ENCODE peak calls at places on chromosomes 12 and 14, in four cellular contexts. K, A, F and L are unnamed samples.

GRCh38 chr12:108884116-108885012 is 4.5 kb downstream of the DAO start:
- DNase-seq in K (peak; percentile 42), A (peak; percentile 54), F (peak; percentile 80), L (no peak)

GRCh38 chr14:62001988-62002387 is 239.8 kb downstream of the SNAPC1 start:
- DNase-seq in K (no peak), A (no peak), F (no peak), L (no peak)

GRCh38 chr12:94872671-94873367 is 130.7 kb downstream of the NDUFA12 start:
- DNase-seq in K (no peak), A (no peak), F (peak; percentile 29), L (no peak)

GRCh38 chr14:105879503-105879866 is 353.1 kb downstream of the TMEM121 start:
- DNase-seq in K (no peak), A (no peak), F (peak; percentile 1), L (peak; percentile 21)

GRCh38 chr12:64057706-64058105 is 164.4 kb downstream of the KICS2 start:
- DNase-seq in K (no peak), A (no peak), F (no peak), L (no peak)

GRCh38 chr14:55127491-55127951 is 1.5 kb upstream of the LGALS3 start:
- DNase-seq in K (peak; percentile 72), A (no peak), F (no peak), L (no peak)

GRCh38 chr12:108561852-108562347 is 496 bp upstream of the ISCU start:
- DNase-seq in K (no peak), A (no peak), F (no peak), L (no peak)

GRCh38 chr12:29155079-29155478 is 6.0 kb downstream of the FAR2 start:
- DNase-seq in K (no peak), A (no peak), F (no peak), L (no peak)

GRCh38 chr12:100399095-100399494 is 42.2 kb downstream of the SLC17A8 start:
- DNase-seq in K (no peak), A (no peak), F (no peak), L (no peak)

GRCh38 chr12:93847517-93848452 is 170.6 kb downstream of the CRADD start:
- DNase-seq in K (peak; percentile 60), A (no peak), F (no peak), L (no peak)

GRCh38 chr12:6367065-6367968 is 8.0 kb downstream of the SCNN1A start:
- DNase-seq in K (peak; percentile 51), A (no peak), F (no peak), L (no peak)

GRCh38 chr12:43113616-43114015 is 438.4 kb downstream of the ADAMTS20 start:
- DNase-seq in K (no peak), A (no peak), F (no peak), L (no peak)

GRCh38 chr12:98388126-98388525 is 127.3 kb upstream of the TMPO start:
- DNase-seq in K (no peak), A (no peak), F (no peak), L (no peak)

GRCh38 chr12:21453312-21453852 is 15.9 kb downstream of the PYROXD1 start:
- DNase-seq in K (no peak), A (no peak), F (no peak), L (no peak)

GRCh38 chr12:80939231-80939950 is 1.7 kb upstream of the LIN7A start:
- DNase-seq in K (peak; percentile 22), A (no peak), F (no peak), L (no peak)

GRCh38 chr12:38386238-38386985 is 69.8 kb downstream of the ALG10B start:
- DNase-seq in K (no peak), A (no peak), F (no peak), L (no peak)

GRCh38 chr12:28771961-28772360 is 377.1 kb upstream of the FAR2 start:
- DNase-seq in K (no peak), A (no peak), F (no peak), L (no peak)

GRCh38 chr12:114476159-114476558 is 70.2 kb upstream of the TBX5 start:
- DNase-seq in K (peak; percentile 62), A (no peak), F (no peak), L (no peak)

GRCh38 chr14:64363265-64363840 is 24.8 kb upstream of the MTHFD1 start:
- DNase-seq in K (peak; percentile 54), A (no peak), F (no peak), L (no peak)

GRCh38 chr12:49932023-49932422 is 18.5 kb upstream of the AQP2 start:
- DNase-seq in K (no peak), A (no peak), F (no peak), L (no peak)

GRCh38 chr14:92633724-92634123 is 114.7 kb downstream of the LGMN start:
- DNase-seq in K (peak; percentile 54), A (no peak), F (no peak), L (no peak)

GRCh38 chr12:120688527-120689071 is 1.6 kb downstream of the MLEC start:
- DNase-seq in K (peak; percentile 52), A (no peak), F (no peak), L (no peak)

GRCh38 chr12:20212658-20213387 is 155.5 kb upstream of the PDE3A start:
- DNase-seq in K (peak; percentile 100), A (peak; percentile 31), F (peak; percentile 56), L (peak; percentile 85)

GRCh38 chr14:74954232-74954946 is 1.0 kb downstream of the PGF start:
- DNase-seq in K (no peak), A (no peak), F (no peak), L (no peak)

GRCh38 chr14:51022769-51023168 is 72.1 kb downstream of the TRIM9 start:
- DNase-seq in K (no peak), A (no peak), F (no peak), L (no peak)

GRCh38 chr14:103973354-103973753 is 31.0 kb upstream of the RD3L start:
- DNase-seq in K (no peak), A (no peak), F (no peak), L (no peak)

GRCh38 chr14:95200404-95200803 is 43.1 kb upstream of the DICER1 start:
- DNase-seq in K (no peak), A (no peak), F (no peak), L (no peak)

GRCh38 chr12:124413401-124413800 is 118.5 kb downstream of the RFLNA start:
- DNase-seq in K (no peak), A (no peak), F (no peak), L (no peak)

GRCh38 chr12:72738811-72739210 is 466.6 kb downstream of the TRHDE start:
- DNase-seq in K (no peak), A (no peak), F (no peak), L (no peak)

GRCh38 chr12:1518763-1519516 is 75.4 kb downstream of the FBXL14 start:
- DNase-seq in K (peak; percentile 92), A (no peak), F (no peak), L (no peak)

GRCh38 chr12:27826076-27826475 is 46.0 kb upstream of the MANSC4 start:
- DNase-seq in K (peak; percentile 52), A (no peak), F (no peak), L (no peak)

GRCh38 chr14:69906201-69906600 is 27.0 kb downstream of the SMOC1 start:
- DNase-seq in K (no peak), A (no peak), F (no peak), L (no peak)

GRCh38 chr14:29236848-29237247 is 470.3 kb downstream of the FOXG1 start:
- DNase-seq in K (peak; percentile 94), A (no peak), F (no peak), L (no peak)

GRCh38 chr12:113702796-113703195 is 231.1 kb upstream of the LHX5 start:
- DNase-seq in K (no peak), A (no peak), F (no peak), L (peak; percentile 53)